ENCODE peak calls at places on chromosomes 4 and X, in five cellular contexts. K, G, N, Y and P are unnamed samples.

GRCh38 chrX:12118134-12118533 is 20.1 kb upstream of the FRMPD4 start:
- DNase-seq in G (no peak), K (no peak), Y (no peak), N (no peak), P (peak)

GRCh38 chr4:147799986-147800555 is 68.2 kb downstream of the ARHGAP10 start:
- DNase-seq in G (no peak), K (no peak), N (no peak), Y (no peak), P (no peak)

GRCh38 chr4:115548123-115548522 is 434.7 kb upstream of the NDST4 start:
- DNase-seq in Y (no peak), G (no peak), K (no peak), N (no peak), P (no peak)

GRCh38 chr4:151711680-151712079 is 49.1 kb downstream of the GATB start:
- DNase-seq in K (no peak), N (no peak), Y (no peak), G (no peak), P (no peak)

GRCh38 chr4:150368667-150369066 is 213.3 kb upstream of the MAB21L2 start:
- DNase-seq in N (no peak), Y (no peak), G (no peak), K (peak), P (peak)

GRCh38 chr4:105246712-105247111 is 100.0 kb downstream of the TET2 start:
- DNase-seq in N (no peak), G (no peak), K (no peak), Y (no peak), P (peak)

GRCh38 chr4:181671672-181672071 is 571.5 kb upstream of the TENM3 start:
- DNase-seq in N (no peak), Y (no peak), K (no peak), G (no peak), P (no peak)

GRCh38 chr4:165540206-165540865 is 161.5 kb downstream of the CPE start:
- DNase-seq in K (no peak), Y (no peak), N (no peak), G (no peak), P (no peak)

GRCh38 chr4:113209652-113210320 is 160.3 kb downstream of the ANK2 start:
- DNase-seq in N (no peak), K (no peak), Y (no peak), G (no peak), P (peak)

GRCh38 chrX:10157545-10157944 is 770 bp downstream of the CLCN4 start:
- DNase-seq in G (no peak), K (no peak), N (no peak), Y (no peak), P (peak)

GRCh38 chr4:90159193-90159592 is 32.0 kb downstream of the CCSER1 start:
- DNase-seq in N (no peak), Y (no peak), G (no peak), K (no peak), P (no peak)

GRCh38 chr4:124429746-124430250 is 282.7 kb downstream of the ANKRD50 start:
- DNase-seq in Y (no peak), G (no peak), N (peak), K (no peak), P (no peak)

GRCh38 chr4:105057370-105058096 is 89.1 kb upstream of the TET2 start:
- DNase-seq in K (no peak), Y (no peak), N (no peak), G (no peak), P (no peak)

GRCh38 chr4:122854860-122855259 is 28.2 kb downstream of the FGF2 start:
- DNase-seq in G (no peak), Y (no peak), K (no peak), N (no peak), P (no peak)

GRCh38 chr4:186606593-186606992 is 51.2 kb upstream of the MTNR1A start:
- DNase-seq in G (no peak), Y (no peak), N (peak), K (no peak), P (peak)

GRCh38 chr4:128381748-128382559 is 94.3 kb upstream of the PGRMC2 start:
- DNase-seq in Y (no peak), K (no peak), G (no peak), N (no peak), P (no peak)

GRCh38 chr4:31461425-31461824 is 741.3 kb downstream of the PCDH7 start:
- DNase-seq in Y (no peak), G (no peak), N (peak), K (no peak), P (no peak)

GRCh38 chr4:57089549-57089948 is 20.6 kb downstream of the IGFBP7 start:
- DNase-seq in K (no peak), G (no peak), Y (no peak), N (no peak), P (no peak)

GRCh38 chr4:96742332-96743014 is 902.6 kb downstream of the PDHA2 start:
- DNase-seq in N (no peak), G (no peak), Y (no peak), K (no peak), P (no peak)

GRCh38 chr4:84916233-84916632 is 50.3 kb downstream of the WDFY3 start:
- DNase-seq in G (no peak), N (no peak), Y (no peak), K (no peak), P (no peak)

GRCh38 chr4:156945532-156945931 is 26.1 kb downstream of the PDGFC start:
- DNase-seq in K (no peak), Y (no peak), N (no peak), G (no peak), P (no peak)

GRCh38 chr4:65416875-65417274 is 253.4 kb downstream of the EPHA5 start:
- DNase-seq in K (no peak), N (peak), Y (no peak), G (no peak), P (no peak)

GRCh38 chr4:160026720-160027119 is 923.8 kb downstream of the RAPGEF2 start:
- DNase-seq in N (peak), Y (no peak), G (no peak), K (no peak), P (no peak)

GRCh38 chr4:48815483-48815882 is 15.4 kb upstream of the OCIAD1 start:
- DNase-seq in N (no peak), G (no peak), K (no peak), Y (no peak), P (no peak)

GRCh38 chr4:164304861-164305260 is 449.1 kb upstream of the SMIM31 start:
- DNase-seq in K (no peak), G (no peak), Y (no peak), N (peak), P (no peak)

GRCh38 chr4:112251044-112251632 is 19.6 kb downstream of the AP1AR start:
- DNase-seq in G (no peak), Y (no peak), N (no peak), K (no peak), P (no peak)

GRCh38 chr4:25506032-25506571 is 129.0 kb downstream of the ANAPC4 start:
- DNase-seq in G (no peak), Y (no peak), K (no peak), N (no peak), P (no peak)

GRCh38 chr4:25505637-25505991 is 128.6 kb downstream of the ANAPC4 start:
- DNase-seq in N (no peak), K (no peak), G (no peak), Y (no peak), P (no peak)

GRCh38 chr4:25503779-25504178 is 126.7 kb downstream of the ANAPC4 start:
- DNase-seq in N (no peak), K (no peak), Y (no peak), G (no peak), P (no peak)

GRCh38 chr4:25504932-25505636 is 128.0 kb downstream of the ANAPC4 start:
- DNase-seq in Y (no peak), K (no peak), N (no peak), G (no peak), P (no peak)

DNA sequence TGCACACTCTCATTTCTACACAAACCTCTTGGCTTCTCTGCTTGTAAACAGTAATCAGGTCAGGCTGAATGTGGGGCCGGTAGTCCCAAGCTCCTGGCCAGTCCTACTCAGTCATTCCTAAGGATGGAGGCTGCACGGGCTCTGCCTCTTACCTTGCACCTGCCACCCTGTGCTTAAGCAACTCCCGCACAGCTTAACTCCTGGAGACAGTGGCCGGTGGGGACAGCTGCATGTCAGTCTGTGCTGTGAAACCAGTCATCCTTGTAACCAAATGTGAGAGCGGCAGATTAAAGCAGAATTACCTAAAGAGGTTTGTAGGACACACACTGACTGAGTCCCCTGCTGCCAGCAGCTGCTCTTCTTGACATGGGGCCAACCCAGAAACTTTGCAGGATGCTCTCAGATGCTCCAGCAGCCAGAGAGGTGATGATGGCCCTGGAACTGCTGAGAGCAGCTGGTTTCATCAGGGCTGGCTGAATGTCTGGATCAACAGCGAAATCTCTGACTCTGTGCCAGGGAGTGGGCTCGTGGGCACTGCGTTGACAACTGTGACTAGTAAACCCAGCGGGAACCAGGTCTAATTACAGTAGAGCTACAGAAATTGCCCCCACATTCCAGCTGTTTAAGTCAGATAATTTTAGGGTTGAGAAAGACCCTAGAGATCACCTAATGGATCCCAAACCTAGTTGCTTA is 123.7 kb downstream of the ANAPC4 start:
- DNase-seq in G (no peak), K (peak), Y (no peak), N (no peak), P (no peak)
- TF ChIP-seq RFX5 in G (no peak), K (no peak), Y (no peak), N (no peak), P (no peak)

DNA sequence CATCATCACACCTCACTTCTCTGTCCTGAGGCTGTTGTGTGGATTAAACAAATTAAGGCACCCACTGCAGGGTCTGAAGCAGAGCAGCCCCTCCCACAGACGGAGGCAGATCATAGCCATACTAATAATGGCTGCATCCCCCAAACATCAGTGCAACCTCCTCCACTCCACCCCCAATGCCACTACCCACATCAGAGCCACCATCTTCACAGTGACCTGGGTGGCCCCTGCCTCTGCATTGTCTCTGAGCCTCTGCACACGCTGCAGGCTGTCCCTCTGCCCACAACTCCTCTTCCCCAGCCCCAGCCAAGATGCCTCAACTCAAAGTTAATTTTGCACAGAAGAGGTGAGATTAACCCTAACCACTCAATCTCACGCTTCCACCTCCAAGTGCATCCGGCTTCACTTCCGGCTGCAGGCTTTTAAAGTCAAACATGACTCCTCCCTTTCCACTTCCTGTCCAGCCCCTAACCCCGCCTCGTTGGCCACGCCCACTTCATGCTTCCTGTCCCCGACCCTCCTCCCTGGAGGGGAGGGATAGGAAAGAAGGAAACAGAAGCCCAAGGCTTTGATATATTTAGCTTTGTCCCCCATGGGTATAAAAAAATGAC is 22.7 kb downstream of the JAKMIP1 start:
- DNase-seq in N (peak), K (no peak), G (peak), Y (no peak), P (no peak)
- TF ChIP-seq RFX5 in N (no peak), K (no peak), G (no peak), Y (no peak), P (no peak)

GRCh38 chr4:37471971-37472370 is 214.2 kb downstream of the RELL1 start:
- DNase-seq in K (no peak), G (no peak), Y (no peak), N (peak), P (no peak)
- TF ChIP-seq RFX5 in K (no peak), G (no peak), Y (no peak), N (no peak), P (no peak)

GRCh38 chr4:6753103-6753560 is 29.4 kb upstream of the KIAA0232 start:
- DNase-seq in Y (no peak), G (peak), K (no peak), N (no peak), P (no peak)

GRCh38 chr4:6754481-6755087 is 27.9 kb upstream of the KIAA0232 start:
- DNase-seq in K (no peak), N (no peak), Y (no peak), G (no peak), P (no peak)

GRCh38 chr4:6753891-6754290 is 28.6 kb upstream of the KIAA0232 start:
- DNase-seq in Y (no peak), G (no peak), N (no peak), K (no peak), P (no peak)

GRCh38 chr4:6752486-6752829 is 30.1 kb upstream of the KIAA0232 start:
- DNase-seq in Y (no peak), N (no peak), G (no peak), K (no peak), P (no peak)

GRCh38 chr4:6755088-6755753 is 27.3 kb upstream of the KIAA0232 start:
- DNase-seq in N (no peak), G (no peak), Y (no peak), K (no peak), P (no peak)
- TF ChIP-seq RFX5 in N (no peak), G (no peak), Y (no peak), K (no peak), P (no peak)

GRCh38 chr4:98508825-98509539 is 149.4 kb downstream of the TSPAN5 start:
- DNase-seq in G (no peak), N (no peak), Y (no peak), K (no peak), P (no peak)
- TF ChIP-seq RFX5 in G (no peak), N (no peak), Y (no peak), K (no peak), P (no peak)

GRCh38 chrX:108216405-108216804 is 124.8 kb downstream of the ATG4A start:
- DNase-seq in G (no peak), N (no peak), K (no peak), Y (no peak), P (no peak)
- TF ChIP-seq RFX5 in G (no peak), N (no peak), K (no peak), Y (no peak), P (no peak)

GRCh38 chrX:102837843-102838242 is 99.2 kb upstream of the RAB40AL start:
- DNase-seq in G (no peak), K (no peak), N (no peak), Y (no peak), P (no peak)

GRCh38 chrX:102845020-102845419 is 92.1 kb upstream of the RAB40AL start:
- DNase-seq in Y (no peak), K (no peak), G (no peak), N (no peak), P (no peak)

GRCh38 chrX:102835504-102836146 is 101.4 kb upstream of the RAB40AL start:
- DNase-seq in N (peak), K (no peak), G (peak), Y (peak), P (peak)

GRCh38 chrX:102841706-102842003 is 95.4 kb upstream of the RAB40AL start:
- DNase-seq in N (no peak), G (no peak), K (no peak), Y (no peak), P (no peak)

GRCh38 chrX:102840871-102841705 is 96.0 kb upstream of the RAB40AL start:
- DNase-seq in K (no peak), N (peak), G (peak), Y (no peak), P (peak)
- TF ChIP-seq RFX5 in K (no peak), N (no peak), G (no peak), Y (no peak), P (no peak)

GRCh38 chr4:38102942-38103604 is 142.9 kb downstream of the PTTG2 start:
- DNase-seq in Y (no peak), K (no peak), N (no peak), G (no peak), P (no peak)
- TF ChIP-seq RFX5 in Y (no peak), K (no peak), N (no peak), G (no peak), P (no peak)